ENCODE peak calls at places on chromosome X, in seven cellular contexts. H is K562, Q is HCT116, S is endothelial cell of umbilical vein, Y is HepG2, U is H1, W is SK-N-SH. O is an unnamed sample.

GRCh38 chrX:150536455-150537116 is 31.8 kb upstream of the MTM1 start:
- DNase-seq in H (peak), Q (peak), S (no peak), Y (no peak), U (no peak), W (no peak), O (no peak)

GRCh38 chrX:107542500-107542899 is 85.8 kb upstream of the PRPS1 start:
- DNase-seq in H (peak), Q (peak), S (peak), Y (peak), U (no peak), W (peak), O (no peak)

GRCh38 chrX:44062842-44063241 is 89.7 kb upstream of the NDP start:
- DNase-seq in H (no peak), Q (no peak), S (no peak), Y (no peak), U (no peak), W (no peak), O (no peak)

GRCh38 chrX:23907106-23907495 is 637 bp downstream of the APOO start:
- DNase-seq in H (no peak), Q (no peak), S (no peak), Y (no peak), U (no peak), W (no peak), O (no peak)

GRCh38 chrX:85836868-85837267 is 210.5 kb downstream of the CHM start:
- DNase-seq in H (no peak), Q (no peak), S (no peak), Y (no peak), U (no peak), W (no peak), O (no peak)

GRCh38 chrX:106902684-106903083 is 457 bp downstream of the RIPPLY1 start:
- DNase-seq in H (no peak), Q (no peak), S (no peak), Y (peak), U (no peak), W (no peak), O (no peak)

GRCh38 chrX:131199086-131199485 is 90.0 kb downstream of the IGSF1 start:
- DNase-seq in H (no peak), Q (no peak), S (no peak), Y (no peak), U (no peak), W (no peak), O (no peak)

GRCh38 chrX:102606115-102606514 is 6.8 kb downstream of the ARMCX5 start:
- DNase-seq in H (no peak), Q (no peak), S (no peak), Y (no peak), U (no peak), W (no peak), O (no peak)

GRCh38 chrX:74389016-74389415 is 32.3 kb upstream of the SLC16A2 start:
- DNase-seq in H (no peak), Q (no peak), S (no peak), Y (no peak), U (no peak), W (no peak), O (no peak)

GRCh38 chrX:96591418-96591817 is 93.2 kb upstream of the DIAPH2 start:
- DNase-seq in H (no peak), Q (no peak), S (no peak), Y (no peak), U (no peak), W (no peak), O (no peak)

GRCh38 chrX:75061701-75062100 is 94.4 kb downstream of the ABCB7 start:
- DNase-seq in H (no peak), Q (no peak), S (no peak), Y (no peak), U (no peak), W (no peak), O (no peak)

GRCh38 chrX:56503941-56504673 is 59.3 kb upstream of the UBQLN2 start:
- DNase-seq in H (no peak), Q (no peak), S (no peak), Y (no peak), U (no peak), W (no peak), O (no peak)

GRCh38 chrX:29143356-29143755 is 556.1 kb downstream of the IL1RAPL1 start:
- DNase-seq in H (no peak), Q (no peak), S (no peak), Y (no peak), U (no peak), W (no peak), O (no peak)

GRCh38 chrX:105331244-105331643 is 110.8 kb upstream of the TEX13A start:
- DNase-seq in H (no peak), Q (no peak), S (no peak), Y (no peak), U (no peak), W (no peak), O (no peak)

GRCh38 chrX:47831788-47832187 is 4.9 kb upstream of the ZNF81 start:
- DNase-seq in H (peak), Q (peak), S (peak), Y (peak), U (no peak), W (peak), O (no peak)

GRCh38 chrX:9604111-9604907 is 139.5 kb downstream of the TBL1X start:
- DNase-seq in H (no peak), Q (no peak), S (no peak), Y (no peak), U (no peak), W (no peak), O (no peak)

GRCh38 chrX:52574416-52575275 is 57.8 kb upstream of the XAGE1B start:
- DNase-seq in H (peak), Q (peak), S (peak), Y (peak), U (no peak), W (peak), O (peak)

GRCh38 chrX:51024106-51024696 is 113.7 kb downstream of the BMP15 start:
- DNase-seq in H (no peak), Q (no peak), S (no peak), Y (no peak), U (no peak), W (no peak), O (no peak)

GRCh38 chrX:138708268-138708667 is 3.2 kb downstream of the FGF13 start:
- DNase-seq in H (no peak), Q (no peak), S (no peak), Y (no peak), U (no peak), W (no peak), O (no peak)

GRCh38 chrX:2383735-2384134 is 117.0 kb downstream of the DHRSX start:
- DNase-seq in H (no peak), Q (no peak), S (no peak), Y (no peak), U (no peak), W (no peak), O (no peak)
- TF ChIP-seq POLR2AphosphoS5 in H (no peak), Q (no peak), S (no peak), Y (no peak), U (no peak), W (no peak), O (no peak)

GRCh38 chrX:16839852-16840460 is 30.2 kb downstream of the RBBP7 start:
- DNase-seq in H (peak), Q (no peak), S (no peak), Y (no peak), U (no peak), W (no peak), O (no peak)
- H3K27ac ChIP-seq in H (no peak), Q (no peak), S (no peak), Y (no peak), U (no peak), W (no peak), O (peak)

DNA sequence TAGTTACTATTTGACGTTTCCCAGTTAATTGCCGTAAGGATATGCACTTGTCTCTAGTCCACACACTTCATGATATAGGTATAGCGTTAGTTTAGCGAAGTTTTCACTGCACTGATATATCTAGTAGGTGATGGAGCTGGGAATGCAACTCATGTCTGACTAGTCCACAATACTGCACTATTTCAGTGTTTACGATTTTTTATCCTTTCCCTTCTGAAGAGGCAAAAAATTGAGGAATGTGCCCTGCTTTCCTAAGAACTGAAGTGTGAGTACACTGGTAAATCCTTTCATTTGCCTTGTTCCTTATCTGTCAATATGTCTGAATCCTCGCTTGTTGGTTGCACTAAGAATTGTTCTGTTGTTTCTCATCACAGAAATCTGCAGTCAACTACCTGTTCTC is 1.0 kb downstream of the RPL36A start:
- DNase-seq in H (no peak), Q (no peak), S (no peak), Y (no peak), U (no peak), W (no peak), O (no peak)
- H3K9ac ChIP-seq in H (peak), Q (peak), S (peak), Y (peak), U (peak), W (peak), O (peak)

DNA sequence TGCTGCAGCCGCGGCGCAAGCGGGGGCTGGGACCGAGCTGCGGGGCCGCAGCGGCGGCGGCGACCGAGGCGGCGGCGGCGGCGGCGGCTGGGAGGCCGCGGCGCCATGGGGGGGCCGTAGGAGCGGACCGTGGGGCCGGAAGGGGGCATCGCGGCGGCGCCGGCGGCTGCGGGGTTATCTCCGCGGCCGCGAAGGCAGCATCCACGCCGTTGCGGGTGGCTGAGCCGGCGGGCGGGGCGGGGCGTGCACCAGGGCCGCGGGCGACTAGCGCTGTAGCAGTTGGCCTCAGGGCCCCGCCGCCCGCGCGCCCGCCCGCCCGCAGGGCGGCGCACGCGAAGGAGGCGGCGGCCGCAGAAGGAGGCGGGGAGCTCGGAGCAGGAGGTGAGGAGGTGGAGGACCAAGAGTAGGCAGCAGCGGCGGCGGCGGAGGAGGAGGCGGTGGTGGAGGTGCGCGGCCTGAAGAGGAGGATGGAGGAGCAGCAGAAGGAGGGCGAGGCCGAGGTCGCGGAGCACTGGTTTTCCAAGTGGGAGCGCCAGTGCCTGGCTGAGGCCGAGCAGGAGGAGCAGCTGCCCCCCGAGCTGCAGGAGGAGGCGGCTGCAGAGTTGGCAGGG is 126.1 kb upstream of the CXorf66 start:
- DNase-seq in H (peak), Q (no peak), S (no peak), Y (no peak), U (no peak), W (peak), O (no peak)
- TF ChIP-seq POLR2AphosphoS5 in H (no peak), Q (no peak), S (no peak), Y (no peak), U (no peak), W (no peak), O (no peak)

GRCh38 chrX:46198858-46199257 is 346.4 kb downstream of the ZNF674 start:
- DNase-seq in H (no peak), Q (no peak), S (no peak), Y (peak), U (no peak), W (no peak), O (no peak)
- H3K27ac ChIP-seq in H (no peak), Q (no peak), S (no peak), Y (no peak), U (no peak), W (peak), O (no peak)

GRCh38 chrX:154486396-154487207 is at the start of gene UBL4A:
- DNase-seq in H (peak), Q (peak), S (peak), Y (no peak), U (no peak), W (peak), O (no peak)
- H3K9ac ChIP-seq in H (peak), Q (peak), S (peak), Y (peak), U (peak), W (peak), O (peak)

DNA sequence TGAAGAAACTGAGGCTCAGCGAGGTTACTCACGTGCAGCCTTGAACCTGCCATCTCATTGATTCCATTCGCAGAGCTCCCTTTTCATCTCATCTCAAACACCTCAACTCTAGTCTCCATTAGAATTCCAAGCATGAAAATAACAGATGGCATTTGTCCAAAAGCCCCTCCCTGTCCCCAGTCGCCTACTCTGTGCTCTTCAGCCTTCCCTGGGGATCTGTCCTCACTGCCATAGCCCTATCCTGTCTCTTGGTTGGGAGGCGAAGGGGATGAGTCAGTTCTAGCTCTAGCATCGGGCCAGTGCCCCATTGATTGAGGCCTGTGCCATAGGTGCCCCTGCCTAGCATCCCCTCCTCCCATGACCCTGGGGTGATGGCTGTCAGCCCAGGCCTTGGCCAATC is 134.0 kb upstream of the PJA1 start:
- DNase-seq in H (no peak), Q (no peak), S (no peak), Y (no peak), U (no peak), W (no peak), O (no peak)
- TF ChIP-seq POLR2AphosphoS5 in H (no peak), Q (no peak), S (no peak), Y (no peak), U (no peak), W (no peak), O (no peak)

O was measured in SK-N-MC.